ENCODE peak calls at places on chromosome 18, in four cellular contexts. E, U, O and Q are unnamed samples.

GRCh38 chr18:39825485-39825884 is 2129.5 kb upstream of the PIK3C3 start:
- DNase-seq in E (no peak), O (no peak), U (no peak), Q (no peak)

GRCh38 chr18:48783616-48784520 is 166.9 kb downstream of the SMAD7 start:
- DNase-seq in E (no peak), O (no peak), U (no peak), Q (no peak)

GRCh38 chr18:24130494-24130893 is 8.4 kb upstream of the CABYR start:
- DNase-seq in E (no peak), U (no peak), O (no peak), Q (no peak)

GRCh38 chr18:35064291-35064690 is 23.1 kb downstream of the MAPRE2 start:
- DNase-seq in O (no peak), E (no peak), U (no peak), Q (no peak)

GRCh38 chr18:25686960-25687520 is 335.1 kb upstream of the ZNF521 start:
- DNase-seq in O (no peak), E (no peak), U (peak), Q (no peak)

GRCh38 chr18:48955528-48956261 is 4.9 kb upstream of the SMAD7 start:
- DNase-seq in U (peak), E (peak), O (no peak), Q (peak)

GRCh38 chr18:35707247-35707646 is 125.7 kb downstream of the GALNT1 start:
- DNase-seq in E (no peak), O (no peak), U (no peak), Q (no peak)

GRCh38 chr18:65352183-65352582 is 398.6 kb upstream of the CDH7 start:
- DNase-seq in U (no peak), E (no peak), O (no peak), Q (no peak)

GRCh38 chr18:48790226-48790863 is 160.4 kb downstream of the SMAD7 start:
- DNase-seq in U (no peak), E (no peak), O (no peak), Q (no peak)

GRCh38 chr18:47754311-47755101 is 176.0 kb downstream of the SMAD2 start:
- DNase-seq in U (no peak), E (peak), O (peak), Q (peak)

GRCh38 chr18:11497585-11497984 is 111.8 kb upstream of the SLC35G4 start:
- DNase-seq in E (no peak), U (peak), O (no peak), Q (no peak)

GRCh38 chr18:5103693-5104092 is 93.4 kb downstream of the AKAIN1 start:
- DNase-seq in O (no peak), E (peak), U (no peak), Q (no peak)

GRCh38 chr18:35528749-35529274 is 31.1 kb upstream of the INO80C start:
- DNase-seq in E (no peak), U (no peak), O (no peak), Q (no peak)

GRCh38 chr18:50558948-50559749 is 738 bp upstream of the MAPK4 start:
- DNase-seq in U (no peak), E (no peak), O (peak), Q (no peak)

GRCh38 chr18:24805156-24805555 is 344.7 kb downstream of the HRH4 start:
- DNase-seq in E (no peak), U (no peak), O (no peak), Q (no peak)

GRCh38 chr18:3458378-3458777 is 8.4 kb downstream of the TGIF1 start:
- DNase-seq in E (peak), O (no peak), U (peak), Q (no peak)

GRCh38 chr18:986071-986470 is 81.4 kb downstream of the ADCYAP1 start:
- DNase-seq in O (no peak), U (no peak), E (peak), Q (peak)

GRCh38 chr18:33440011-33440383 is 524 bp downstream of the CCDC178 start:
- DNase-seq in E (peak), O (peak), U (peak), Q (peak)

GRCh38 chr18:13680612-13681011 is 45.7 kb downstream of the FAM210A start:
- DNase-seq in E (peak), O (no peak), U (no peak), Q (peak)

DNA sequence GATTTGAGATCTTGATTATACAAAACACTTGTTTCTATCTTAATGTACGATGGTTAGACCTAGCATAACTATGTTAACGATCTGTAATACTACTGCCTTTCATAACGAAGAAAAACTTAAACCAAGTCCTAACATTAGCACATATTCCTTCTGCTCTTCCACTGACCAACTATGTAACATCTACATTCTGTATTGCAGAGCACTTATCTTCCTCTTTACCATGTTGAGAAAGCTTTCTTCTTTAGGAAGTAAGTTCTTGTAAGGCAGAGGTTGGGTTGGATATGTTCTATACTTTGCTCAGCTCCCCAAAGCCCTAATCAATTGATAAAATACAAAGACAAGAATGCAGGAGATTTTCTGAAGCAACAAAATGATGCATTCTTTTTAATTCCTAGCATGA is 7.8 kb upstream of the ZNF407 start:
- DNase-seq in E (no peak), U (no peak), O (no peak), Q (no peak)
- H3K23ac ChIP-seq in E (no peak), U (no peak), O (no peak), Q (no peak)

GRCh38 chr18:62105373-62105772 is 81.5 kb downstream of the PIGN start:
- DNase-seq in E (no peak), O (no peak), U (peak), Q (no peak)

GRCh38 chr18:62098960-62099359 is 87.9 kb downstream of the PIGN start:
- DNase-seq in U (no peak), O (no peak), E (no peak), Q (no peak)

GRCh38 chr18:62106271-62106670 is 80.6 kb downstream of the PIGN start:
- DNase-seq in O (no peak), U (peak), E (no peak), Q (no peak)

GRCh38 chr18:62101236-62101635 is 85.6 kb downstream of the PIGN start:
- DNase-seq in E (no peak), O (no peak), U (peak), Q (no peak)

GRCh38 chr18:62102221-62102620 is 84.6 kb downstream of the PIGN start:
- DNase-seq in E (no peak), U (no peak), O (no peak), Q (no peak)
- H3K23ac ChIP-seq in E (no peak), U (no peak), O (no peak), Q (no peak)

DNA sequence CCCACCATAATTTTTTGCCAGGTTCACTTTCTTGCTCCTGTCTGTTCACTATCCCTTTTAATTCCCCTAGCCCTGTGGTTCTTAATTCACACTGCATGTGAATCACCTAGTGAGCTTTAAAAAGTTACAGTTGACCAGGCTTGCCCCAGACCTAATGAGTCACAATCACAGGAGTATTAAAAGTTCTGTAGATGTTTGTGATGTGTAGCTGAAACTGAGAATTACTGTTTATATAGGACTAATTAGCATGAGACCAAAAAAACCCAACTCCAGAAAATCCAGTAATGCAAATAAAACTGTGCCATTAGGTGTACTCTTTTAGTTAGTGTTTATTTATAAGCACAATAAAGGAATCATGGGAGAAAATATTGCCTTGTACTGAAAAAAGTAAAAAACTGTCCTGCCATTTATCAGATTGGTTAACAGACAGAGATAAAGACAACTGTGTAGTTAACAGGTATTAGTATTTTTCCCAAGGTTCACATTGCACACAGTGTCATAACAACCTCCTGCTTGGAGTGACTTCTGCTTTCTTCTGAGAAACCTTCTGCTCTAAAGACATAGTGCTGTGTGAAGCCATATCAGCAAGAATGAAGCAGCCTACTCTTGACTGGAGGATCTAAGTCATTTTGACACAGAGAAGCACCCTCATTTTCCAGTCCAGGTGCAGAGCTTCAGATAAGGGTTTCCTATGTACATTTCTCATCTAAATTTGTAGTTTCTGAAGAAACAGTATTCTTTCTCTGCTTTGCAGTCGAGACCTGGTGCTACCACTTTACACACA is 39.0 kb downstream of the VAPA start:
- DNase-seq in O (no peak), U (no peak), E (no peak), Q (no peak)
- H3K23ac ChIP-seq in O (no peak), U (peak), E (no peak), Q (no peak)

GRCh38 chr18:76491801-76492668 is 3.0 kb downstream of the ZNF516 start:
- DNase-seq in O (peak), U (peak), E (peak), Q (peak)
- H3K23ac ChIP-seq in O (peak), U (peak), E (peak), Q (no peak)

GRCh38 chr18:64271264-64271663 is 122.4 kb upstream of the LINC00305 start:
- DNase-seq in U (no peak), O (no peak), E (no peak), Q (no peak)
- H3K23ac ChIP-seq in U (no peak), O (no peak), E (no peak), Q (no peak)

GRCh38 chr18:22783662-22784076 is 149.5 kb upstream of the RBBP8 start:
- DNase-seq in E (no peak), U (no peak), O (no peak), Q (no peak)
- H3K23ac ChIP-seq in E (no peak), U (no peak), O (no peak), Q (no peak)

GRCh38 chr18:51578403-51578980 is 381.0 kb upstream of the MEX3C start:
- DNase-seq in E (no peak), O (no peak), U (no peak), Q (no peak)
- H3K23ac ChIP-seq in E (no peak), O (no peak), U (no peak), Q (no peak)